ENCODE peak calls at places on chromosome 7, in ten cellular contexts. One of them, this sample, is unnamed.

GRCh38 chr7:33869176-33869575 is 36.2 kb upstream of the BMPER start:
- DNase-seq in OCI-LY7: no peak
- DNase-seq in epithelial cell of esophagus: no peak
- DNase-seq in NCI-H1417 treated with DMSO at 0.1 percent for 48 hours: no peak
- DNase-seq in NCI-H226: no peak
- DNase-seq in H9: no peak
- DNase-seq in CD8-positive, alpha-beta T cell: no peak
- DNase-seq in fibroblast of the aortic adventitia: no peak
- DNase-seq in stimulated activated CD4-positive, alpha-beta T cell treated with anti-CD3 and anti-CD28 coated beads, Interleukin-1b, Interleukin-23, amount 100 ng/mL, for 48 hours: no peak
- DNase-seq in hypothalamus: no peak
- DNase-seq in this sample: no peak

GRCh38 chr7:153859239-153859638 is 193.0 kb upstream of the DPP6 start:
- DNase-seq in fibroblast of the aortic adventitia: no peak
- DNase-seq in OCI-LY7: no peak
- DNase-seq in epithelial cell of esophagus: no peak
- DNase-seq in CD8-positive, alpha-beta T cell: no peak
- DNase-seq in H9: no peak
- DNase-seq in stimulated activated CD4-positive, alpha-beta T cell treated with anti-CD3 and anti-CD28 coated beads, Interleukin-1b, Interleukin-23, amount 100 ng/mL, for 48 hours: no peak
- DNase-seq in hypothalamus: no peak
- DNase-seq in NCI-H1417 treated with DMSO at 0.1 percent for 48 hours: no peak
- DNase-seq in NCI-H226: no peak
- DNase-seq in this sample: no peak

GRCh38 chr7:118872568-118872967 is 648.1 kb downstream of the ANKRD7 start:
- DNase-seq in CD8-positive, alpha-beta T cell: no peak
- DNase-seq in stimulated activated CD4-positive, alpha-beta T cell treated with anti-CD3 and anti-CD28 coated beads, Interleukin-1b, Interleukin-23, amount 100 ng/mL, for 48 hours: no peak
- DNase-seq in NCI-H1417 treated with DMSO at 0.1 percent for 48 hours: no peak
- DNase-seq in OCI-LY7: no peak
- DNase-seq in fibroblast of the aortic adventitia: no peak
- DNase-seq in epithelial cell of esophagus: peak; percentile 97
- DNase-seq in hypothalamus: no peak
- DNase-seq in NCI-H226: peak; percentile 41
- DNase-seq in H9: no peak
- DNase-seq in this sample: no peak

GRCh38 chr7:82057476-82057875 is 287.6 kb upstream of the HGF start:
- DNase-seq in NCI-H1417 treated with DMSO at 0.1 percent for 48 hours: no peak
- DNase-seq in stimulated activated CD4-positive, alpha-beta T cell treated with anti-CD3 and anti-CD28 coated beads, Interleukin-1b, Interleukin-23, amount 100 ng/mL, for 48 hours: no peak
- DNase-seq in OCI-LY7: no peak
- DNase-seq in NCI-H226: peak; percentile 63
- DNase-seq in epithelial cell of esophagus: no peak
- DNase-seq in CD8-positive, alpha-beta T cell: no peak
- DNase-seq in fibroblast of the aortic adventitia: peak; percentile 49
- DNase-seq in H9: no peak
- DNase-seq in hypothalamus: no peak
- DNase-seq in this sample: no peak

GRCh38 chr7:45082831-45083331 is 5.9 kb downstream of the NACAD start:
- DNase-seq in OCI-LY7: no peak
- DNase-seq in epithelial cell of esophagus: peak; percentile 16
- DNase-seq in stimulated activated CD4-positive, alpha-beta T cell treated with anti-CD3 and anti-CD28 coated beads, Interleukin-1b, Interleukin-23, amount 100 ng/mL, for 48 hours: no peak
- DNase-seq in NCI-H226: no peak
- DNase-seq in fibroblast of the aortic adventitia: no peak
- DNase-seq in CD8-positive, alpha-beta T cell: no peak
- DNase-seq in NCI-H1417 treated with DMSO at 0.1 percent for 48 hours: no peak
- DNase-seq in H9: no peak
- DNase-seq in hypothalamus: no peak
- DNase-seq in this sample: no peak

GRCh38 chr7:73810991-73811360 is 19.8 kb upstream of the CLDN4 start:
- DNase-seq in stimulated activated CD4-positive, alpha-beta T cell treated with anti-CD3 and anti-CD28 coated beads, Interleukin-1b, Interleukin-23, amount 100 ng/mL, for 48 hours: no peak
- DNase-seq in NCI-H226: no peak
- DNase-seq in OCI-LY7: no peak
- DNase-seq in H9: peak; percentile 43
- DNase-seq in CD8-positive, alpha-beta T cell: no peak
- DNase-seq in NCI-H1417 treated with DMSO at 0.1 percent for 48 hours: no peak
- DNase-seq in hypothalamus: no peak
- DNase-seq in fibroblast of the aortic adventitia: no peak
- DNase-seq in epithelial cell of esophagus: no peak
- DNase-seq in this sample: no peak

GRCh38 chr7:38385682-38386081 is 112.2 kb upstream of the TARP start:
- DNase-seq in fibroblast of the aortic adventitia: no peak
- DNase-seq in stimulated activated CD4-positive, alpha-beta T cell treated with anti-CD3 and anti-CD28 coated beads, Interleukin-1b, Interleukin-23, amount 100 ng/mL, for 48 hours: no peak
- DNase-seq in CD8-positive, alpha-beta T cell: no peak
- DNase-seq in NCI-H226: no peak
- DNase-seq in OCI-LY7: no peak
- DNase-seq in hypothalamus: no peak
- DNase-seq in H9: no peak
- DNase-seq in NCI-H1417 treated with DMSO at 0.1 percent for 48 hours: no peak
- DNase-seq in epithelial cell of esophagus: no peak
- DNase-seq in this sample: no peak

GRCh38 chr7:30166155-30166840 is 31.5 kb downstream of the MTURN start:
- DNase-seq in OCI-LY7: no peak
- DNase-seq in H9: no peak
- DNase-seq in stimulated activated CD4-positive, alpha-beta T cell treated with anti-CD3 and anti-CD28 coated beads, Interleukin-1b, Interleukin-23, amount 100 ng/mL, for 48 hours: no peak
- DNase-seq in CD8-positive, alpha-beta T cell: no peak
- DNase-seq in fibroblast of the aortic adventitia: no peak
- DNase-seq in epithelial cell of esophagus: peak; percentile 95
- DNase-seq in NCI-H1417 treated with DMSO at 0.1 percent for 48 hours: peak; percentile 66
- DNase-seq in hypothalamus: no peak
- DNase-seq in NCI-H226: no peak
- DNase-seq in this sample: no peak